ENCODE peak calls at places on chromosomes 2 and 18, in six cellular contexts. U is SK-N-SH, L is HepG2, Q is H1, E is K562, B is GM12878. O is an unnamed sample.
A peak's percentile ranks its signal among the peaks of the same experiment; 100 is the strongest.

GRCh38 chr18:14747513-14748474 is at the start of gene ANKRD30B:
- DNase-seq in U (peak; percentile 8), Q (no peak), E (no peak), L (no peak), B (no peak), O (no peak)

GRCh38 chr2:6922201-6922656 is 5.0 kb downstream of the RNF144A start:
- DNase-seq in Q (no peak), U (peak; percentile 47), B (no peak), L (peak; percentile 84), E (peak; percentile 28), O (no peak)

GRCh38 chr18:23406271-23406787 is 46.8 kb upstream of the RIOK3 start:
- DNase-seq in L (peak; percentile 78), B (no peak), Q (no peak), E (no peak), U (no peak), O (no peak)

GRCh38 chr2:30511122-30512083 is 64.4 kb downstream of the LCLAT1 start:
- DNase-seq in B (no peak), L (peak; percentile 81), Q (no peak), E (peak; percentile 26), U (peak; percentile 24), O (no peak)

GRCh38 chr2:33145459-33145858 is 198.7 kb downstream of the LTBP1 start:
- DNase-seq in E (no peak), L (no peak), B (no peak), Q (no peak), U (no peak), O (no peak)

GRCh38 chr2:105134076-105134475 is 96.2 kb downstream of the MRPS9 start:
- DNase-seq in L (no peak), U (no peak), E (no peak), Q (peak; percentile 36), B (no peak), O (no peak)

GRCh38 chr2:19667085-19667484 is 234.7 kb downstream of the TTC32 start:
- DNase-seq in Q (no peak), U (no peak), L (no peak), E (no peak), B (no peak), O (no peak)

GRCh38 chr2:177433402-177433801 is 40.8 kb downstream of the AGPS start:
- DNase-seq in E (no peak), U (no peak), L (no peak), Q (no peak), B (no peak), O (peak; percentile 16)

GRCh38 chr18:376307-376706 is 108.5 kb upstream of the THOC1 start:
- DNase-seq in B (no peak), U (no peak), Q (no peak), E (no peak), L (no peak), O (no peak)

GRCh38 chr2:217785544-217786045 is 217.2 kb downstream of the TNS1 start:
- DNase-seq in L (peak; percentile 55), U (peak; percentile 90), E (peak; percentile 73), B (no peak), Q (peak; percentile 96), O (peak; percentile 63)

GRCh38 chr2:238043851-238044250 is 16.9 kb upstream of the SCLY start:
- DNase-seq in U (no peak), L (no peak), Q (no peak), E (no peak), B (no peak), O (no peak)

GRCh38 chr2:232415736-232416520 is 9.3 kb downstream of the ALPG start:
- DNase-seq in L (no peak), U (peak; percentile 8), Q (no peak), E (no peak), B (no peak), O (no peak)

GRCh38 chr2:232416521-232417470 is 10.2 kb downstream of the ALPG start:
- DNase-seq in L (no peak), Q (no peak), E (no peak), B (no peak), U (peak; percentile 16), O (no peak)

GRCh38 chr2:232418466-232419244 is 12.0 kb downstream of the ALPG start:
- DNase-seq in L (no peak), B (no peak), Q (peak; percentile 63), U (peak; percentile 63), E (no peak), O (peak; percentile 39)

GRCh38 chr2:232418056-232418455 is 11.4 kb downstream of the ALPG start:
- DNase-seq in Q (no peak), L (no peak), E (no peak), B (no peak), U (peak; percentile 18), O (no peak)

GRCh38 chr2:232417489-232417888 is 10.8 kb downstream of the ALPG start:
- DNase-seq in E (no peak), Q (no peak), B (no peak), U (no peak), L (no peak), O (no peak)
- TF ChIP-seq GABPA in E (no peak), Q (no peak), B (no peak), U (no peak), L (no peak), O (no peak)

GRCh38 chr2:85017436-85018048 is 46.6 kb downstream of the KCMF1 start:
- DNase-seq in L (no peak), E (no peak), U (peak; percentile 21), B (no peak), Q (no peak), O (no peak)

GRCh38 chr2:85018049-85018447 is 47.1 kb downstream of the KCMF1 start:
- DNase-seq in B (no peak), Q (no peak), E (no peak), L (no peak), U (no peak), O (no peak)

GRCh38 chr2:85012855-85013254 is 41.9 kb downstream of the KCMF1 start:
- DNase-seq in E (no peak), B (no peak), U (no peak), Q (no peak), L (no peak), O (no peak)

GRCh38 chr2:85019121-85019520 is 48.2 kb downstream of the KCMF1 start:
- DNase-seq in L (peak; percentile 88), B (no peak), E (no peak), Q (no peak), U (no peak), O (no peak)

GRCh38 chr2:85015653-85016360 is 44.8 kb downstream of the KCMF1 start:
- DNase-seq in E (no peak), U (no peak), L (no peak), B (no peak), Q (no peak), O (no peak)
- TF ChIP-seq CTCF in E (no peak), U (peak; percentile 43), L (no peak), B (no peak), Q (no peak), O (no peak)

DNA sequence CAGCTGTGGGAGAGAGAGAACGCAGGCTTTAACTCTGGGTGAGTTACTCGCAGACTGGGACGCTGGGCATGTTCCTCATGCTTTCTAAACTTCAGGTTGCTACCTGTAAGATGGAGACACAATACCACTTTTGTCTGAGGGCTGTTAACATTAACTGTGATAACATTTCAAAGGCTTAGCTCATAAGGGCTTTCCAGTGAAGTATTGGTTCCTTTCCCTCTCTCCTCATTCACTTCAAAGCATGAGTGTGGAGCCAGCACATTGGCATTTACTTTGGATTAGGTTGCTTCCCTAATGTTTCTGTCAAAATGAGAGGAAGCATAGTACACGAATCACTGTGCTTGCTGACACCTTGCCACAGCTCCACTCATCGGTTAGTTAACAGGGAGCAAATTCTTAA is 30.2 kb downstream of the INSIG2 start:
- DNase-seq in E (no peak), L (peak; percentile 72), U (no peak), B (no peak), Q (no peak), O (no peak)
- H3K27ac ChIP-seq in E (no peak overlapping the region), L (no peak overlapping the region), U (no peak overlapping the region), B (no peak overlapping the region), Q (no peak overlapping the region), O (no peak overlapping the region)

GRCh38 chr2:14634223-14634884 is 1.8 kb downstream of the LRATD1 start:
- DNase-seq in B (no peak), Q (peak; percentile 87), E (peak; percentile 55), U (peak; percentile 94), L (peak; percentile 11), O (no peak)
- TF ChIP-seq GABPA in B (no peak), Q (peak; percentile 42), E (no peak), U (no peak), L (no peak), O (no peak)

DNA sequence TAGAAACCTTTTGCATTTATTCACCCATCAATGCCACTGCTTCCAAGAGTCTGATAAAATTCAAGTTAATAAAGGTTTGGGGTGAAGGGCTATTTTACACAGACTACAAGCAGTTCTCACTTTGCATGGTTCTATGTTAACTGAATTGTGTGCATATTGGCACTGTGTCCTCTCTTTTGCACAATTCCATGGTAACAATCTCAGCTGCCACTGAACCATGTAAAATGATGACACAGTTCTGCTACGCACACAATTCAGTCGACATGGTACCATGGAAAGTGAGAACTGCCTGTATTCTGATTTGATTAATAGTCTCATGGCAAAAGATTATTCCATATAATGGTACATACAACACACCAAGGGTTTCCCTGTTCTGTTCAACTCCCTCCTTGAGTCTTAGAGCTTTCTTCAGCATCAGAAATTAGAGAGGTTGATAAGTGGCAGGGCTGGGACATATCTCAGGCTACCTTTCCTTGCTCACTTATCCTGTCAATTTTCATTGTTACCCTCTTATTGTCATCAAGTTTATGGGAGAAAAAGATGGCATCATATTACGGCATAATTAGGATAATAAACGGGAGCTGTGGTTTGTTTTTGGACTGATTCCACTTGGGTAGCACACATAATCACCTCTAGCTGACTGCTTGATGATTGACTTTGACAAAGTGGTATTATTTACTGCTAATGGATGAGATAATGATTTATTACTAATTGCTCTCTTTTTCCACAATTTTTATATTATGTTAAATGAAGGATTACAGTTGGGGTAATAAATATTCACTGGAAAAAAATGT is 139.3 kb upstream of the CREB1 start:
- DNase-seq in L (no peak), B (no peak), U (no peak), E (no peak), Q (no peak), O (no peak)
- TF ChIP-seq CTCF in L (no peak), B (no peak), U (no peak), E (no peak), Q (no peak), O (no peak)

GRCh38 chr2:189465076-189465475 is 23.8 kb downstream of the WDR75 start:
- DNase-seq in L (no peak), B (no peak), Q (no peak), U (no peak), E (no peak), O (no peak)
- H3K27ac ChIP-seq in L (no peak overlapping the region), B (no peak overlapping the region), Q (no peak overlapping the region), U (no peak overlapping the region), E (no peak overlapping the region), O (no peak overlapping the region)